ENCODE peak calls at places on chromosomes 7 and 10, in seven cellular contexts. One of them, this sample, is unnamed.

GRCh38 chr7:55109384-55110167 is 90.8 kb downstream of the EGFR start:
- DNase-seq in foreskin fibroblast: no peak
- DNase-seq in neural progenitor cell: no peak
- DNase-seq in HFFc6: peak; percentile 42
- DNase-seq in upper lobe of right lung: no peak
- DNase-seq in HL-60: no peak
- DNase-seq in neural crest cell: no peak
- DNase-seq in this sample: no peak

GRCh38 chr7:33495207-33495606 is 365.8 kb downstream of the BBS9 start:
- DNase-seq in foreskin fibroblast: peak; percentile 73
- DNase-seq in neural progenitor cell: no peak
- DNase-seq in HFFc6: peak; percentile 69
- DNase-seq in upper lobe of right lung: no peak
- DNase-seq in HL-60: no peak
- DNase-seq in neural crest cell: no peak
- DNase-seq in this sample: no peak

GRCh38 chr10:102627446-102628293 is 16.6 kb upstream of the TRIM8 start:
- DNase-seq in foreskin fibroblast: peak; percentile 85
- DNase-seq in neural progenitor cell: peak; percentile 91
- DNase-seq in HFFc6: peak; percentile 36
- DNase-seq in upper lobe of right lung: peak; percentile 75
- DNase-seq in HL-60: no peak
- DNase-seq in neural crest cell: no peak
- DNase-seq in this sample: peak; percentile 49

GRCh38 chr7:44231088-44231487 is 30.3 kb downstream of the YKT6 start:
- DNase-seq in foreskin fibroblast: peak; percentile 14
- DNase-seq in neural progenitor cell: no peak
- DNase-seq in HFFc6: no peak
- DNase-seq in upper lobe of right lung: no peak
- DNase-seq in HL-60: no peak
- DNase-seq in neural crest cell: no peak
- DNase-seq in this sample: no peak

GRCh38 chr10:124744688-124745055 is 494 bp upstream of the FAM53B start:
- DNase-seq in foreskin fibroblast: no peak
- DNase-seq in neural progenitor cell: no peak
- DNase-seq in HFFc6: peak; percentile 63
- DNase-seq in upper lobe of right lung: no peak
- DNase-seq in HL-60: no peak
- DNase-seq in neural crest cell: no peak
- DNase-seq in this sample: no peak

GRCh38 chr7:98797150-98797549 is 72.7 kb downstream of the TMEM130 start:
- DNase-seq in foreskin fibroblast: no peak
- DNase-seq in neural progenitor cell: no peak
- DNase-seq in HFFc6: no peak
- DNase-seq in upper lobe of right lung: no peak
- DNase-seq in HL-60: no peak
- DNase-seq in neural crest cell: no peak
- DNase-seq in this sample: no peak

GRCh38 chr10:11165591-11166543 is 148.2 kb downstream of the CELF2 start:
- DNase-seq in foreskin fibroblast: peak; percentile 65
- DNase-seq in neural progenitor cell: peak; percentile 83
- DNase-seq in HFFc6: no peak
- DNase-seq in upper lobe of right lung: peak; percentile 77
- DNase-seq in HL-60: peak; percentile 65
- DNase-seq in neural crest cell: peak; percentile 33
- DNase-seq in this sample: peak; percentile 53

GRCh38 chr10:123862421-123863188 is 29.0 kb downstream of the CPXM2 start:
- DNase-seq in foreskin fibroblast: peak; percentile 44
- DNase-seq in neural progenitor cell: no peak
- DNase-seq in HFFc6: peak; percentile 22
- DNase-seq in upper lobe of right lung: no peak
- DNase-seq in HL-60: no peak
- DNase-seq in neural crest cell: no peak
- DNase-seq in this sample: no peak

GRCh38 chr7:25857376-25858067 is 294.5 kb upstream of the NFE2L3 start:
- DNase-seq in foreskin fibroblast: peak; percentile 78
- DNase-seq in neural progenitor cell: peak; percentile 62
- DNase-seq in HFFc6: no peak
- DNase-seq in upper lobe of right lung: no peak
- DNase-seq in HL-60: peak; percentile 89
- DNase-seq in neural crest cell: peak; percentile 20
- DNase-seq in this sample: peak; percentile 48

GRCh38 chr7:108643136-108643535 is 73.5 kb downstream of the DNAJB9 start:
- DNase-seq in foreskin fibroblast: no peak
- DNase-seq in neural progenitor cell: no peak
- DNase-seq in HFFc6: no peak
- DNase-seq in upper lobe of right lung: no peak
- DNase-seq in HL-60: no peak
- DNase-seq in neural crest cell: no peak
- DNase-seq in this sample: no peak

GRCh38 chr10:51547941-51548340 is 151.5 kb downstream of the CSTF2T start:
- DNase-seq in foreskin fibroblast: no peak
- DNase-seq in neural progenitor cell: no peak
- DNase-seq in HFFc6: no peak
- DNase-seq in upper lobe of right lung: no peak
- DNase-seq in HL-60: no peak
- DNase-seq in neural crest cell: no peak
- DNase-seq in this sample: no peak

GRCh38 chr7:139362302-139362701 is 2.6 kb downstream of the LUC7L2 start:
- DNase-seq in foreskin fibroblast: peak; percentile 12
- DNase-seq in neural progenitor cell: peak; percentile 53
- DNase-seq in HFFc6: no peak
- DNase-seq in upper lobe of right lung: no peak
- DNase-seq in HL-60: no peak
- DNase-seq in neural crest cell: no peak
- DNase-seq in this sample: no peak

DNA sequence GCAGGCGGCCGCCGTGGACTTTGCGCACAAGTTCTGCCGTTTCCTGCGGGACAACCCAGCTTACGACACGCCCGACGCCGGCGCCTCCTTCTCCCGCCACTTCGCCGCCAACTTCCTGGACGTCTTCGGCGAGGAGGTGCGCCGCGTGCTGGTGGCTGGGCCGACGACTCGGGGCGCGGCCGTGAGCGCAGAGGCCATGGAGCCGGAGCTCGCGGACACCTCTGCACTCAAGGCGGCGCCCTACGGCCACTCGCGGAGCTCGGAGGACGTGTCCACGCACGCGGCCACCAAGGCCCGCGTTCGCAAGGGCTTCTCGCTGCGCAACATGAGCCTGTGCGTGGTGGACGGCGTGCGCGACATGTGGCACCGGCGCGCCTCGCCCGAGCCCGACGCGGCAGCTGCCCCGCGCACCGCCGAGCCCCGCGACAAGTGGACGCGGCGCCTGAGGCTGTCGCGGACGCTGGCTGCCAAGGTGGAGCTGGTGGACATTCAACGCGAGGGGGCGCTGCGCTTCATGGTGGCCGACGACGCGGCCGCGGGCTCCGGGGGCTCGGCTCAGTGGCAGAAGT is 14.1 kb downstream of the SH2B2 start:
- DNase-seq in foreskin fibroblast: no peak
- DNase-seq in neural progenitor cell: peak; percentile 85
- DNase-seq in HFFc6: no peak
- DNase-seq in upper lobe of right lung: no peak
- DNase-seq in HL-60: no peak
- DNase-seq in neural crest cell: peak; percentile 49
- DNase-seq in this sample: peak; percentile 82
- TF ChIP-seq CTCF in foreskin fibroblast: no peak
- TF ChIP-seq CTCF in neural progenitor cell: peak; percentile 71
- TF ChIP-seq CTCF in HFFc6: peak; percentile 49
- TF ChIP-seq CTCF in upper lobe of right lung: no peak
- TF ChIP-seq CTCF in HL-60: no peak
- TF ChIP-seq CTCF in neural crest cell: peak; percentile 44
- TF ChIP-seq CTCF in this sample: peak; percentile 83

DNA sequence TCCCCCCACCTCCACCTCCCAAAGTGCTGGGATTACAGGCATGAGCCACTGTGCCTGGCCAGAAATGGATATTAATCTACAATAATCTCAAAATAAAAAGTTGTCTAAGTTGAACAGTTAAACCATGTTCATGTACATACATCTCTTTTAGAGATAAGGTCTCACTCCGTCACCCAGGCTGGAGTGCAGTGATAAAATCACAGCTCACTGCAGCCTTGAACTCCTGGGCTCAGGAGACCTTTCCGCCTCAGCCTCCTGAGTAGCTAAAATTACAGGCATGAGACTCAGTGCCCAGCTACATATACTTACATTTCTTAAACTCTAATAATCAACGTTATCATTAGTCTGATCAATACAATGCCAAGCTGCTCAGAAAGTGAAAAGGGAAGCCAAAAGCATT is 36.2 kb downstream of the VSTM4 start:
- DNase-seq in foreskin fibroblast: no peak
- DNase-seq in neural progenitor cell: no peak
- DNase-seq in HFFc6: no peak
- DNase-seq in upper lobe of right lung: no peak
- DNase-seq in HL-60: no peak
- DNase-seq in neural crest cell: no peak
- DNase-seq in this sample: no peak
- TF ChIP-seq CTCF in foreskin fibroblast: no peak
- TF ChIP-seq CTCF in neural progenitor cell: no peak
- TF ChIP-seq CTCF in HFFc6: no peak
- TF ChIP-seq CTCF in upper lobe of right lung: no peak
- TF ChIP-seq CTCF in HL-60: no peak
- TF ChIP-seq CTCF in neural crest cell: no peak
- TF ChIP-seq CTCF in this sample: no peak

GRCh38 chr10:84026821-84027257 is 112.5 kb upstream of the GHITM start:
- DNase-seq in foreskin fibroblast: peak; percentile 0
- DNase-seq in neural progenitor cell: peak; percentile 58
- DNase-seq in HFFc6: no peak
- DNase-seq in upper lobe of right lung: no peak
- DNase-seq in HL-60: peak; percentile 15
- DNase-seq in neural crest cell: peak; percentile 38
- DNase-seq in this sample: peak; percentile 55
- TF ChIP-seq CTCF in foreskin fibroblast: peak; percentile 80
- TF ChIP-seq CTCF in neural progenitor cell: peak; percentile 90
- TF ChIP-seq CTCF in HFFc6: peak; percentile 76
- TF ChIP-seq CTCF in upper lobe of right lung: peak; percentile 62
- TF ChIP-seq CTCF in HL-60: peak; percentile 59
- TF ChIP-seq CTCF in neural crest cell: peak; percentile 83
- TF ChIP-seq CTCF in this sample: peak; percentile 87

DNA sequence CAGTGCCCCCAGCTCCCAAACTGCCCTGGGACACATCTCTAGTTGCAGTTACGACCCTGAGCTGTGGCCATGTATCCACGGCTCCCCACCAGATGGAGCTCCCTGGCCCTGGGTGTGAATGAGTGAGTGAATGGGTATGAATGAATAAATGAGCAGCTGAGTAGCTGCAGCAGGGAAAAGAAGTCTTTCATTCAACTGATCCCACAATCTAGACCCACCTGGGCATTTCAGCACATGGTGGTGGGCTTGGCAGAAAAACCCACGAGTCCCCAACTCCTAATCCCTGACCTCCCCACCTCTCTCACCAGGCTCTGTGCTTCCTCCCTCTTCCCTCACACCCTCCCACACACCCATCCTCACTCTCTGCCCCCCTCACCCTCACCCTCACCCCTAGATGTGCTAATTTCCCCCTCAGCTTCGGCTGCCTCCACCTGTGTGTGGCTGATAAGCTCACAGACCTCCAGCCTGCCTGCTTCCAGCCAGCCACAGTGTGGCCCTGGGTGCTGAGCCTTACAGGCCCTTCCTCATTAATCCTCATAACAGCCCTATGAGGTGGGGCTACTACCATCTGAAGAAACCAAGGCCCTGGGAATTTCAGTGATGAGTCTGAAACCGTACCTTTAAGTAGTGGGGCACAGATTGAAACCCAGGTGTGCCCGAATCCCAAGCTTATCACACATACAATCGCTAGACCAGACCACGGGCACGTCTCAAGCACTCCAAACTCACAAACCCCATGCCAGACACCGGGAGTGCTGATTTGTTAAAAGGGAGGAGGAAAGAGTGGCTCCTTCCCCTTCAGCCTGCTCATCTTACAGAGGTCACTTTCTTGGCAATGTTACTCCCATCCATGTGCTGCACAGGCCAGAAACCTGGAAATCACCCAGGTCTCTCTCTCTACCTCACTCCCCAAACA is 2.2 kb upstream of the ATP6V1F start:
- DNase-seq in foreskin fibroblast: peak; percentile 84
- DNase-seq in neural progenitor cell: peak; percentile 27
- DNase-seq in HFFc6: peak; percentile 64
- DNase-seq in upper lobe of right lung: no peak
- DNase-seq in HL-60: peak; percentile 21
- DNase-seq in neural crest cell: no peak
- DNase-seq in this sample: no peak
- TF ChIP-seq CTCF in foreskin fibroblast: peak; percentile 30
- TF ChIP-seq CTCF in neural progenitor cell: peak; percentile 27
- TF ChIP-seq CTCF in HFFc6: peak; percentile 42
- TF ChIP-seq CTCF in upper lobe of right lung: no peak
- TF ChIP-seq CTCF in HL-60: no peak
- TF ChIP-seq CTCF in neural crest cell: no peak
- TF ChIP-seq CTCF in this sample: no peak

GRCh38 chr10:24727811-24728210 is 4.1 kb upstream of the ARHGAP21 start:
- DNase-seq in foreskin fibroblast: no peak
- DNase-seq in neural progenitor cell: peak; percentile 65
- DNase-seq in HFFc6: no peak
- DNase-seq in upper lobe of right lung: no peak
- DNase-seq in HL-60: no peak
- DNase-seq in neural crest cell: no peak
- DNase-seq in this sample: peak; percentile 41
- TF ChIP-seq CTCF in foreskin fibroblast: no peak
- TF ChIP-seq CTCF in neural progenitor cell: peak; percentile 49
- TF ChIP-seq CTCF in HFFc6: peak; percentile 46
- TF ChIP-seq CTCF in upper lobe of right lung: no peak
- TF ChIP-seq CTCF in HL-60: no peak
- TF ChIP-seq CTCF in neural crest cell: peak; percentile 44
- TF ChIP-seq CTCF in this sample: no peak

This sample was measured in endothelial cell.